ENCODE peak calls at places on chromosomes 5 and 9, in ten cellular contexts. O is tibial nerve, E is right cardiac atrium, Q is GM10248, B is ureter, R is epithelial cell of esophagus, V is NAMALWA, G is cardiac fibroblast, X is neural crest cell, I is NCI-H1092. M is an unnamed sample.

GRCh38 chr9:86659413-86660046 is 287.8 kb downstream of the GAS1 start:
- DNase-seq in R (peak), Q (no peak), G (no peak), B (no peak), O (no peak), I (no peak), V (no peak), E (no peak), X (no peak), M (no peak)

GRCh38 chr9:6212722-6213375 is 2.8 kb upstream of the IL33 start:
- DNase-seq in R (peak), V (no peak), B (no peak), E (no peak), G (peak), X (no peak), O (no peak), Q (no peak), I (no peak), M (no peak)

GRCh38 chr5:1105350-1106265 is 6.3 kb downstream of the SLC12A7 start:
- DNase-seq in X (no peak), E (no peak), Q (peak), I (no peak), G (no peak), O (no peak), B (no peak), V (peak), R (no peak), M (peak)

GRCh38 chr5:112643339-112643971 is 94.2 kb upstream of the APC start:
- DNase-seq in V (no peak), Q (no peak), E (no peak), X (no peak), O (no peak), B (no peak), R (no peak), G (no peak), I (no peak), M (no peak)

GRCh38 chr5:126003309-126003708 is 419.9 kb upstream of the GRAMD2B start:
- DNase-seq in R (no peak), I (no peak), Q (no peak), X (no peak), E (peak), G (peak), V (no peak), B (peak), O (peak), M (peak)

GRCh38 chr5:31410089-31410488 is 121.8 kb downstream of the DROSHA start:
- DNase-seq in G (no peak), O (no peak), X (no peak), B (no peak), V (no peak), I (no peak), E (no peak), R (no peak), Q (no peak), M (no peak)

GRCh38 chr9:123568691-123569342 is 212.8 kb downstream of the CRB2 start:
- DNase-seq in I (peak), B (no peak), R (no peak), V (no peak), E (no peak), X (no peak), G (peak), Q (no peak), O (no peak), M (peak)

GRCh38 chr9:3962467-3962866 is 337.4 kb downstream of the GLIS3 start:
- DNase-seq in V (no peak), R (peak), Q (no peak), B (no peak), O (no peak), E (no peak), G (peak), X (no peak), I (peak), M (no peak)

GRCh38 chr5:56282241-56282640 is 49.1 kb upstream of the ANKRD55 start:
- DNase-seq in X (no peak), I (no peak), V (no peak), G (peak), R (peak), B (no peak), E (no peak), O (no peak), Q (no peak), M (no peak)

GRCh38 chr9:89374176-89374575 is 55.9 kb downstream of the SECISBP2 start:
- DNase-seq in Q (no peak), E (no peak), B (no peak), I (no peak), O (no peak), V (no peak), G (peak), R (no peak), X (no peak), M (no peak)

GRCh38 chr9:127832248-127832647 is 22.2 kb downstream of the ENG start:
- DNase-seq in V (no peak), E (no peak), X (no peak), I (no peak), Q (no peak), G (no peak), O (no peak), R (no peak), B (no peak), M (no peak)

GRCh38 chr9:135214706-135215105 is 127.2 kb downstream of the OLFM1 start:
- DNase-seq in O (no peak), B (no peak), Q (no peak), I (no peak), G (no peak), V (no peak), X (no peak), E (peak), R (no peak), M (peak)

GRCh38 chr9:125388978-125389377 is 127.4 kb downstream of the GAPVD1 start:
- DNase-seq in I (no peak), Q (no peak), V (no peak), R (no peak), B (no peak), O (no peak), G (no peak), X (no peak), E (no peak), M (no peak)

GRCh38 chr5:64637144-64637543 is 53.2 kb upstream of the SHISAL2B start:
- DNase-seq in G (no peak), I (no peak), X (no peak), B (no peak), R (no peak), V (no peak), O (no peak), E (no peak), Q (no peak), M (no peak)

GRCh38 chr5:137075163-137075970 is 423.8 kb downstream of the SPOCK1 start:
- DNase-seq in E (peak), R (peak), B (peak), O (no peak), X (peak), Q (peak), I (peak), G (peak), V (peak), M (peak)

GRCh38 chr5:33340195-33340594 is 100.6 kb upstream of the TARS1 start:
- DNase-seq in X (no peak), B (no peak), O (no peak), E (no peak), G (no peak), R (no peak), Q (no peak), V (no peak), I (no peak), M (no peak)

GRCh38 chr5:142356318-142356715 is 31.5 kb upstream of the SPRY4 start:
- DNase-seq in V (no peak), R (no peak), B (no peak), O (no peak), E (no peak), G (peak), X (no peak), I (no peak), Q (no peak), M (no peak)

GRCh38 chr5:163821142-163821541 is 315.7 kb downstream of the MAT2B start:
- DNase-seq in G (peak), O (no peak), R (no peak), V (no peak), Q (no peak), B (no peak), X (no peak), I (no peak), E (no peak), M (no peak)

GRCh38 chr5:95870105-95870672 is 47.7 kb upstream of the GLRX start:
- DNase-seq in R (peak), E (no peak), Q (peak), I (no peak), O (no peak), V (no peak), X (no peak), B (no peak), G (peak), M (no peak)

GRCh38 chr5:150448960-150449490 is 514 bp downstream of the RPS14 start:
- DNase-seq in I (no peak), B (no peak), E (no peak), Q (no peak), V (no peak), R (no peak), O (no peak), X (no peak), G (no peak), M (no peak)

GRCh38 chr5:16856531-16856930 is 79.6 kb downstream of the MYO10 start:
- DNase-seq in V (no peak), I (no peak), Q (no peak), G (peak), X (no peak), O (no peak), R (peak), E (no peak), B (no peak), M (no peak)

GRCh38 chr9:101427957-101428655 is 7.5 kb downstream of the ALDOB start:
- DNase-seq in E (no peak), O (no peak), R (no peak), G (no peak), I (no peak), X (no peak), V (peak), B (no peak), Q (peak), M (no peak)

GRCh38 chr5:164518049-164518740 is 1012.8 kb downstream of the MAT2B start:
- DNase-seq in E (no peak), X (no peak), I (no peak), R (no peak), O (no peak), B (no peak), V (no peak), Q (no peak), G (no peak), M (no peak)

GRCh38 chr9:90964101-90965020 is 162.7 kb downstream of the SYK start:
- DNase-seq in I (peak), R (no peak), Q (peak), G (peak), V (peak), X (peak), B (peak), E (no peak), O (no peak), M (no peak)

GRCh38 chr9:131864531-131864930 is 124.7 kb upstream of the RAPGEF1 start:
- DNase-seq in O (no peak), V (no peak), B (no peak), R (no peak), I (no peak), E (no peak), X (no peak), Q (no peak), G (no peak), M (no peak)

GRCh38 chr5:144467795-144468194 is 297.1 kb downstream of the KCTD16 start:
- DNase-seq in B (no peak), E (no peak), G (peak), X (peak), V (no peak), I (peak), O (peak), Q (no peak), R (peak), M (no peak)

GRCh38 chr5:18010053-18010452 is 375.8 kb downstream of the TAF11L14 start:
- DNase-seq in R (peak), E (no peak), X (no peak), I (no peak), O (no peak), V (peak), G (no peak), B (no peak), Q (no peak), M (no peak)

GRCh38 chr9:104276709-104277245 is 182.7 kb downstream of the SMC2 start:
- DNase-seq in Q (no peak), I (no peak), E (no peak), G (peak), X (no peak), B (no peak), R (peak), V (no peak), O (no peak), M (no peak)

GRCh38 chr5:40017918-40018317 is 593.1 kb upstream of the DAB2 start:
- DNase-seq in V (no peak), R (no peak), I (no peak), E (no peak), Q (no peak), B (no peak), X (no peak), O (no peak), G (no peak), M (no peak)

GRCh38 chr9:126503333-126504085 is 110.2 kb upstream of the LMX1B start:
- DNase-seq in R (no peak), G (peak), O (no peak), E (peak), V (no peak), I (no peak), B (no peak), Q (no peak), X (no peak), M (no peak)

GRCh38 chr9:18362901-18363685 is 110.9 kb upstream of the ADAMTSL1 start:
- DNase-seq in G (peak), B (no peak), X (no peak), I (no peak), V (peak), Q (peak), E (peak), R (no peak), O (no peak), M (peak)

GRCh38 chr5:77832166-77832770 is 56.1 kb upstream of the TBCA start:
- DNase-seq in R (peak), G (no peak), V (no peak), E (no peak), O (no peak), I (no peak), Q (no peak), X (no peak), B (no peak), M (no peak)

GRCh38 chr9:117825609-117826347 is 121.6 kb downstream of the TLR4 start:
- DNase-seq in G (no peak), I (no peak), V (no peak), X (no peak), B (no peak), R (no peak), O (no peak), E (no peak), Q (peak), M (no peak)